ENCODE peak calls at places on chromosome 21, in seven cellular contexts. One of them, this sample, is unnamed.

GRCh38 chr21:26844258-26845065 is 747 bp downstream of the ADAMTS1 start:
- DNase-seq in GM23248: peak
- DNase-seq in RWPE1: peak
- DNase-seq in IMR-90: peak
- DNase-seq in CD8-positive, alpha-beta memory T cell: no peak
- DNase-seq in right cardiac atrium: peak
- DNase-seq in left ventricle myocardium inferior: peak
- DNase-seq in this sample: peak

GRCh38 chr21:31977816-31978215 is 105.0 kb downstream of the HUNK start:
- DNase-seq in GM23248: no peak
- DNase-seq in CD8-positive, alpha-beta memory T cell: no peak
- DNase-seq in RWPE1: no peak
- DNase-seq in IMR-90: no peak
- DNase-seq in right cardiac atrium: no peak
- DNase-seq in left ventricle myocardium inferior: no peak
- DNase-seq in this sample: no peak

GRCh38 chr21:36015096-36015495 is 45.2 kb downstream of the SETD4 start:
- DNase-seq in right cardiac atrium: no peak
- DNase-seq in CD8-positive, alpha-beta memory T cell: no peak
- DNase-seq in GM23248: peak
- DNase-seq in RWPE1: no peak
- DNase-seq in IMR-90: no peak
- DNase-seq in left ventricle myocardium inferior: no peak
- DNase-seq in this sample: no peak

GRCh38 chr21:44866780-44867179 is 6.7 kb downstream of the PTTG1IP start:
- DNase-seq in CD8-positive, alpha-beta memory T cell: no peak
- DNase-seq in GM23248: peak
- DNase-seq in right cardiac atrium: peak
- DNase-seq in left ventricle myocardium inferior: no peak
- DNase-seq in RWPE1: no peak
- DNase-seq in IMR-90: peak
- DNase-seq in this sample: no peak

GRCh38 chr21:35578350-35578782 is 482.0 kb downstream of the SETD4 start:
- DNase-seq in RWPE1: peak
- DNase-seq in CD8-positive, alpha-beta memory T cell: no peak
- DNase-seq in GM23248: peak
- DNase-seq in left ventricle myocardium inferior: no peak
- DNase-seq in right cardiac atrium: no peak
- DNase-seq in IMR-90: peak
- DNase-seq in this sample: no peak

GRCh38 chr21:25750085-25750484 is 15.3 kb downstream of the GABPA start:
- DNase-seq in right cardiac atrium: no peak
- DNase-seq in GM23248: no peak
- DNase-seq in RWPE1: no peak
- DNase-seq in CD8-positive, alpha-beta memory T cell: no peak
- DNase-seq in left ventricle myocardium inferior: no peak
- DNase-seq in IMR-90: no peak
- DNase-seq in this sample: no peak

GRCh38 chr21:34690041-34690792 is 21.4 kb downstream of the CLIC6 start:
- DNase-seq in right cardiac atrium: no peak
- DNase-seq in RWPE1: no peak
- DNase-seq in CD8-positive, alpha-beta memory T cell: no peak
- DNase-seq in IMR-90: no peak
- DNase-seq in left ventricle myocardium inferior: no peak
- DNase-seq in GM23248: no peak
- DNase-seq in this sample: no peak

GRCh38 chr21:44390886-44391285 is 37.5 kb downstream of the TRPM2 start:
- DNase-seq in IMR-90: no peak
- DNase-seq in left ventricle myocardium inferior: no peak
- DNase-seq in right cardiac atrium: no peak
- DNase-seq in RWPE1: no peak
- DNase-seq in CD8-positive, alpha-beta memory T cell: no peak
- DNase-seq in GM23248: no peak
- DNase-seq in this sample: no peak

GRCh38 chr21:33734326-33734725 is 92.0 kb downstream of the ITSN1 start:
- DNase-seq in RWPE1: no peak
- DNase-seq in GM23248: no peak
- DNase-seq in right cardiac atrium: no peak
- DNase-seq in IMR-90: peak
- DNase-seq in left ventricle myocardium inferior: no peak
- DNase-seq in CD8-positive, alpha-beta memory T cell: no peak
- DNase-seq in this sample: no peak

GRCh38 chr21:36263797-36264196 is 56.2 kb upstream of the MORC3 start:
- DNase-seq in GM23248: no peak
- DNase-seq in right cardiac atrium: no peak
- DNase-seq in left ventricle myocardium inferior: no peak
- DNase-seq in RWPE1: no peak
- DNase-seq in CD8-positive, alpha-beta memory T cell: no peak
- DNase-seq in IMR-90: no peak
- DNase-seq in this sample: no peak

GRCh38 chr21:31354122-31354521 is 10.1 kb upstream of the TIAM1 start:
- DNase-seq in RWPE1: peak
- DNase-seq in IMR-90: no peak
- DNase-seq in left ventricle myocardium inferior: no peak
- DNase-seq in GM23248: peak
- DNase-seq in right cardiac atrium: no peak
- DNase-seq in CD8-positive, alpha-beta memory T cell: no peak
- DNase-seq in this sample: no peak

GRCh38 chr21:36027352-36027751 is 33.0 kb downstream of the SETD4 start:
- DNase-seq in right cardiac atrium: no peak
- DNase-seq in GM23248: peak
- DNase-seq in RWPE1: no peak
- DNase-seq in CD8-positive, alpha-beta memory T cell: no peak
- DNase-seq in left ventricle myocardium inferior: no peak
- DNase-seq in IMR-90: peak
- DNase-seq in this sample: no peak

GRCh38 chr21:44285547-44285992 is at the start of gene AIRE:
- DNase-seq in RWPE1: no peak
- DNase-seq in left ventricle myocardium inferior: no peak
- DNase-seq in right cardiac atrium: peak
- DNase-seq in CD8-positive, alpha-beta memory T cell: no peak
- DNase-seq in IMR-90: peak
- DNase-seq in GM23248: peak
- DNase-seq in this sample: no peak

GRCh38 chr21:32410291-32410690 is 2.2 kb upstream of the EVA1C start:
- DNase-seq in left ventricle myocardium inferior: no peak
- DNase-seq in IMR-90: no peak
- DNase-seq in RWPE1: no peak
- DNase-seq in right cardiac atrium: no peak
- DNase-seq in GM23248: no peak
- DNase-seq in CD8-positive, alpha-beta memory T cell: no peak
- DNase-seq in this sample: no peak

GRCh38 chr21:37368536-37369279 is 2.1 kb downstream of the DYRK1A start:
- DNase-seq in GM23248: peak
- DNase-seq in CD8-positive, alpha-beta memory T cell: no peak
- DNase-seq in right cardiac atrium: no peak
- DNase-seq in left ventricle myocardium inferior: no peak
- DNase-seq in IMR-90: peak
- DNase-seq in RWPE1: peak
- DNase-seq in this sample: no peak
- H3K27ac ChIP-seq in GM23248: peak
- H3K27ac ChIP-seq in CD8-positive, alpha-beta memory T cell: peak
- H3K27ac ChIP-seq in right cardiac atrium: peak
- H3K27ac ChIP-seq in left ventricle myocardium inferior: peak
- H3K27ac ChIP-seq in IMR-90: peak
- H3K27ac ChIP-seq in RWPE1: peak
- H3K27ac ChIP-seq in this sample: peak

GRCh38 chr21:38945536-38946245 is 140.0 kb downstream of the ETS2 start:
- DNase-seq in left ventricle myocardium inferior: no peak
- DNase-seq in IMR-90: peak
- DNase-seq in GM23248: no peak
- DNase-seq in RWPE1: no peak
- DNase-seq in right cardiac atrium: no peak
- DNase-seq in CD8-positive, alpha-beta memory T cell: no peak
- DNase-seq in this sample: no peak
- H3K27ac ChIP-seq in left ventricle myocardium inferior: no peak
- H3K27ac ChIP-seq in IMR-90: no peak
- H3K27ac ChIP-seq in GM23248: no peak
- H3K27ac ChIP-seq in RWPE1: no peak
- H3K27ac ChIP-seq in right cardiac atrium: no peak
- H3K27ac ChIP-seq in CD8-positive, alpha-beta memory T cell: no peak
- H3K27ac ChIP-seq in this sample: no peak

DNA sequence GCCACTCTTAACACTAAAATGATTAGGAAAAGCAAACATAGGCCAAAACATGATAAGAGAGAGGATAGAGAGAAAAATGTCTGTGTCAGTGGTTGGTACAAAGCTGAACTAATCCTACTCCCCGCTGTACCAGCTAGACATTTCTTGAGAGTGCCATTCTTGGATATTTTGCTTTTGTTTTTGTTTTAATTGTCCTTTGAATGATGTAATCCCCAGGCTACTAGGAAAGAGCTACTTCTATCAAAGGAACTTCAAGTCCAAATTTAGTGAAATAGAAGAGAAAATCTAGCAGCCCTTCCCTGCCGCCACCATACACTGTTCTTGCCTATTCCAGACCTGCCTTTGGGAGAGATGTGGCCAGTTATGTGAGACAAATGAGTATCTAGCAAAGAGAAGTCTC is 269.6 kb downstream of the GRIK1 start:
- DNase-seq in right cardiac atrium: no peak
- DNase-seq in GM23248: no peak
- DNase-seq in IMR-90: no peak
- DNase-seq in RWPE1: no peak
- DNase-seq in CD8-positive, alpha-beta memory T cell: no peak
- DNase-seq in left ventricle myocardium inferior: no peak
- DNase-seq in this sample: no peak
- H3K27ac ChIP-seq in right cardiac atrium: no peak
- H3K27ac ChIP-seq in GM23248: no peak
- H3K27ac ChIP-seq in IMR-90: no peak
- H3K27ac ChIP-seq in RWPE1: no peak
- H3K27ac ChIP-seq in CD8-positive, alpha-beta memory T cell: no peak
- H3K27ac ChIP-seq in left ventricle myocardium inferior: no peak
- H3K27ac ChIP-seq in this sample: no peak

DNA sequence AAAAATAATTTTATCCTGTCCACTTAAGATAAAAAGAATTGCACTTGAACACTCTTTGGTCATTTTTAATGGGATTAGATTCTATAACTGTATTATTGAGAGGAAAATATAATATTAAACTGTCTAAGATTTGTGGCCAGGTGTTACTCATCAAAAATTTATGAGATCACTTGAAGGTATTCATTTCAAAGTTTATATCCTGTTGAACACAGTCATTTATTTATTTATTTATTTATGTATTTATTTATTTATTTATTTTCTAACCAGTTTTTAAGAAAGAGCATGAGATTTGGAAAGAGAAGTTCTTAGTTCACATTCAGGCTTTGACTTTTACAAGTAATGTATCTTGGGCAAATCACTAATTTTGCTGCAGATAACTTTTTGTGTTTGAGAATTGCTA is 692.7 kb downstream of the LTN1 start:
- DNase-seq in left ventricle myocardium inferior: no peak
- DNase-seq in RWPE1: no peak
- DNase-seq in GM23248: no peak
- DNase-seq in CD8-positive, alpha-beta memory T cell: no peak
- DNase-seq in IMR-90: no peak
- DNase-seq in right cardiac atrium: no peak
- DNase-seq in this sample: no peak
- H3K27ac ChIP-seq in left ventricle myocardium inferior: no peak
- H3K27ac ChIP-seq in RWPE1: no peak
- H3K27ac ChIP-seq in GM23248: no peak
- H3K27ac ChIP-seq in CD8-positive, alpha-beta memory T cell: no peak
- H3K27ac ChIP-seq in IMR-90: no peak
- H3K27ac ChIP-seq in right cardiac atrium: no peak
- H3K27ac ChIP-seq in this sample: no peak

GRCh38 chr21:45893166-45894106 is 88.1 kb upstream of the COL6A1 start:
- DNase-seq in GM23248: no peak
- DNase-seq in right cardiac atrium: no peak
- DNase-seq in RWPE1: no peak
- DNase-seq in CD8-positive, alpha-beta memory T cell: no peak
- DNase-seq in left ventricle myocardium inferior: no peak
- DNase-seq in IMR-90: no peak
- DNase-seq in this sample: no peak
- H3K27ac ChIP-seq in GM23248: no peak
- H3K27ac ChIP-seq in right cardiac atrium: no peak
- H3K27ac ChIP-seq in RWPE1: no peak
- H3K27ac ChIP-seq in CD8-positive, alpha-beta memory T cell: no peak
- H3K27ac ChIP-seq in left ventricle myocardium inferior: peak
- H3K27ac ChIP-seq in IMR-90: no peak
- H3K27ac ChIP-seq in this sample: no peak

DNA sequence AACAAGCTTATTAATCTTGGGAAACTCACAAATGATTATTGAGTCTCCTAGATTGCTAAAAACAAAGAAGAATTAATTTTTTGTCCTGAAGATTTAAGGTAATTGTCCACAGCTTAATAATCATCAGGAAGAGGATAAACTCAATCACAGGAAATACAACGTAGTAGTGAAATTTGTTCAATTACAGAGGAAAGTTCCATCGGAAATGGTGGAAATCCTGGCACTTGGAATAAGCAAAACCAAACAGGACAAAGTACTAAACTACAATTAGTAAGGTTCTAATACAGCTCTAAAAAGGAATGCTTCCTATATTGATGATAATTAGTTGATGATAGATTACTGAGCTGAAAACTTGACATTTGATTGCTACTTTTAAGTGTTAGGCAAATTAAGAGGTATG is 485.4 kb downstream of the USP25 start:
- DNase-seq in CD8-positive, alpha-beta memory T cell: no peak
- DNase-seq in right cardiac atrium: no peak
- DNase-seq in left ventricle myocardium inferior: no peak
- DNase-seq in RWPE1: no peak
- DNase-seq in IMR-90: no peak
- DNase-seq in GM23248: no peak
- DNase-seq in this sample: no peak
- H3K27ac ChIP-seq in CD8-positive, alpha-beta memory T cell: no peak
- H3K27ac ChIP-seq in right cardiac atrium: no peak
- H3K27ac ChIP-seq in left ventricle myocardium inferior: peak
- H3K27ac ChIP-seq in RWPE1: no peak
- H3K27ac ChIP-seq in IMR-90: no peak
- H3K27ac ChIP-seq in GM23248: no peak
- H3K27ac ChIP-seq in this sample: no peak

GRCh38 chr21:15050588-15051377 is 14.0 kb downstream of the NRIP1 start:
- DNase-seq in GM23248: no peak
- DNase-seq in RWPE1: no peak
- DNase-seq in IMR-90: no peak
- DNase-seq in CD8-positive, alpha-beta memory T cell: no peak
- DNase-seq in right cardiac atrium: no peak
- DNase-seq in left ventricle myocardium inferior: no peak
- DNase-seq in this sample: no peak
- H3K27ac ChIP-seq in GM23248: no peak
- H3K27ac ChIP-seq in RWPE1: no peak
- H3K27ac ChIP-seq in IMR-90: no peak
- H3K27ac ChIP-seq in CD8-positive, alpha-beta memory T cell: no peak
- H3K27ac ChIP-seq in right cardiac atrium: no peak
- H3K27ac ChIP-seq in left ventricle myocardium inferior: no peak
- H3K27ac ChIP-seq in this sample: no peak

DNA sequence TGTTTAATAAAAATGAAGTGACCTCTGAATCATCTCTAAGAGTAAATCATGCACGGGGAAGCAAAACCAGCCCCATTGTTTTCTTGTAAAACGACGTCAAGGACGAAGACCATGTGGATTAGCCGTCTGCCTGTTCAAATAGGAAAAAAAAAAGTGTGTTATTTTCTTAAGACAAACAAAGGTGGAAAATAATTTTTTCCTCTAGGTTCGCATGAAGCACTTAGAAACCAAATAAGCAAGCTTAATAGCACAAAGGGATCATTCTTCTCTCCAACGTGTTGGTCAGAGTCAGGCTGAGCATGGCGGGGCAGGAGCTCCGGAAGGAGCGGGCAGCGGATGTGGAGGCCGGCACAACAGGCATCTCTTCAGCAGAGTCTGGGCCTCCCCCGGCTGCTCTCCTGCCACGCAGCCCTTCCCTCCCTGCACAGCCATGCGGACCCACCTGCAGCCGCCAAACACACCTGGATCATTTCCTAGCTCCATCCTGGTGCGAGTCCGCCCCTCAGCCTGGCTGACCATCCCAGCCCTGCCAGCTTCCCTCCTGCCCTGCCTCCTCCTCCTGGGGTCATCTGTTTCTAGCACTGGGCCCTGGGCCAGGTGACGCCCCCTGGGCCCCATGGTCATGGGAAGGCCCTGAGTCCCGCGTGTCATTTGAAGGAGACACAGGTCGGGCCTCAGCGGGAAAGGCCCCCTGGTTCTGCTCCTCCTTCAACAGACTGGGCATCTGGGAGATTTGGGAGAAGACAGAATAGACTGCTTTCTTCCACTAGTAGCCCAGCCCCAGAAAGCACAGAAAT is 40.2 kb downstream of the MX1 start:
- DNase-seq in right cardiac atrium: no peak
- DNase-seq in CD8-positive, alpha-beta memory T cell: no peak
- DNase-seq in IMR-90: no peak
- DNase-seq in GM23248: no peak
- DNase-seq in left ventricle myocardium inferior: no peak
- DNase-seq in RWPE1: no peak
- DNase-seq in this sample: no peak
- H3K27ac ChIP-seq in right cardiac atrium: no peak
- H3K27ac ChIP-seq in CD8-positive, alpha-beta memory T cell: no peak
- H3K27ac ChIP-seq in IMR-90: no peak
- H3K27ac ChIP-seq in GM23248: no peak
- H3K27ac ChIP-seq in left ventricle myocardium inferior: no peak
- H3K27ac ChIP-seq in RWPE1: no peak
- H3K27ac ChIP-seq in this sample: no peak

This sample was measured in substantia nigra.